ENCODE peak calls at places on chromosomes 13 and 19, in four cellular contexts. P, G, O and D are unnamed samples.

GRCh38 chr13:98033277-98034247 is 80.1 kb downstream of the IPO5 start:
- DNase-seq in P (no peak), G (no peak), O (peak), D (peak)

GRCh38 chr19:33407716-33408115 is 34.2 kb downstream of the CEBPG start:
- DNase-seq in P (no peak), G (no peak), O (no peak), D (no peak)

GRCh38 chr19:55210120-55210493 is 806 bp upstream of the PTPRH start:
- DNase-seq in P (peak), G (no peak), O (peak), D (peak)

GRCh38 chr13:36998624-36999041 is 507 bp downstream of the ALG5 start:
- DNase-seq in P (no peak), G (peak), O (peak), D (peak)

GRCh38 chr13:109700176-109700575 is 86.2 kb downstream of the IRS2 start:
- DNase-seq in P (peak), G (no peak), O (no peak), D (peak)

GRCh38 chr13:71864981-71865857 is 1.8 kb downstream of the DACH1 start:
- DNase-seq in P (no peak), G (no peak), O (no peak), D (peak)

GRCh38 chr19:49447485-49448431 is 3.9 kb downstream of the PIH1D1 start:
- DNase-seq in P (no peak), G (no peak), O (no peak), D (no peak)

GRCh38 chr13:73547239-73547638 is 488.4 kb downstream of the KLF5 start:
- DNase-seq in P (no peak), G (no peak), O (no peak), D (no peak)

GRCh38 chr19:27962260-27962659 is 1250.7 kb downstream of the UQCRFS1 start:
- DNase-seq in P (no peak), G (no peak), O (no peak), D (no peak)
- H3K27ac ChIP-seq in P (no peak), G (no peak), O (no peak), D (no peak)

GRCh38 chr13:78299832-78300623 is 303.3 kb downstream of the POU4F1 start:
- DNase-seq in P (no peak), G (no peak), O (no peak), D (no peak)
- H3K27ac ChIP-seq in P (no peak), G (no peak), O (no peak), D (no peak)

DNA sequence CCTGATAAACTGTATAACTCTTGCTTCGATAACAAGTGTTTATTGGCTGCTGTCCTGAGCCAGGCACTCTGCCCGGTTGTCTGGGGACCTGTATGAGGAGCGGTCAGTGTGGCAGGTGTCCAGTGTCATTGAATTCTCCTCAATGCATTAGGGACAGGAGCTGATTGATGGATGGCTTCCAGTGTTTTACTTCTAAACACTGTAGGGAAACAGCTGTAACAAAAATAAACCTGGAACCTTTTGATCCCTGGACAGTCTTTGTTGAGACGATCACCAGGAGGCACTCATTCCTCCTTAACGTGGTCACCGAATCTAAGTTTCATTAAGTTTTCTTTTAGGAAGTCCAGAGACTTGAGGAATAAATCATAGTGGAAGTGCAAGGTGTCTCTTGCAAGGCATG is 17.9 kb downstream of the UBAC2 start:
- DNase-seq in P (peak), G (no peak), O (no peak), D (no peak)
- H3K27ac ChIP-seq in P (no peak), G (peak), O (no peak), D (peak)

GRCh38 chr13:76758257-76758656 is 127.9 kb downstream of the KCTD12 start:
- DNase-seq in P (no peak), G (no peak), O (no peak), D (no peak)
- H3K27ac ChIP-seq in P (no peak), G (no peak), O (no peak), D (no peak)

GRCh38 chr19:8366121-8366581 is 2.2 kb downstream of the ANGPTL4 start:
- DNase-seq in P (no peak), G (no peak), O (no peak), D (no peak)
- H3K27ac ChIP-seq in P (peak), G (no peak), O (no peak), D (peak)

GRCh38 chr13:30257433-30258099 is 49.8 kb downstream of the KATNAL1 start:
- DNase-seq in P (no peak), G (no peak), O (no peak), D (no peak)
- H3K27ac ChIP-seq in P (no peak), G (no peak), O (no peak), D (no peak)

DNA sequence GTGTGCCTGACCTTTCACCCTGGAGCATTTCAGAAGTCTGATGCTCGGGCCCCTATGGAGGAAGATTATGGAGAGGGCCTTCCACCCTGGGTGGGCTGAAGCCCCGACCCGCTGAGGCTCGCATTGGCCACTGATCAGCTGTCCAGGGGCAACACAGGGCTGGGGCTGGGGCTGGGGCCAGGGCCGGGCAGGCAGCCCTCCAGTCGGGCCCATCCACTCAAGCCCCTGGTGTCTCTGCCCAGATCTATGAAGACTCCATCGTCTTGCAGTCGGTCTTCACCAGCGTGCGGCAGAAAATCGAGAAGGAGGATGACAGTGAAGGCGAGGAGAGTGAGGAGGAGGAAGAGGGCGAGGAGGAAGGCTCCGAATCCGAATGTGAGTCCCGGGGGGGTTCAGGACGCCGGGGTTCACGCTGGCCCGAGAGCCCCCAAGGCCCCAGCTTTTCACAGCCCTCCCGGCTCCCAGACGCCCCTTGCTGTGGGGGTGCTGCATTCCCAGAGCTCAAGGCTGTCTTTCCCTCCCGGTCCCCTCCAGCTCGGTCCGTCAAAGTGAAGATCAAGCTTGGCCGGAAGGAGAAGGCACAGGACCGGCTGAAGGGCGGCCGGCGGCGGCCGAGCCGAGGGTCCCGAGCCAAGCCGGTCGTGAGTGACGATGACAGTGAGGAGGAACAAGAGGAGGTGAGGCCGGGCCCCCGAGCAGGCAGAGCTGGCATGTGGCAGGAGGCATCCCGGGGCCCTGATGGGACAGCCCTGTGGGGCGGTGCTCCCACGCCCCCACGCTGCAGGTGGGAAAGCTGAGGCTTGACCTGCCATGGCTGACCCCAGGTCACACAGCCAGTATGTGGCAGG is 29.5 kb upstream of the LDLR start:
- DNase-seq in P (no peak), G (no peak), O (no peak), D (no peak)
- H3K27ac ChIP-seq in P (no peak), G (no peak), O (no peak), D (no peak)

DNA sequence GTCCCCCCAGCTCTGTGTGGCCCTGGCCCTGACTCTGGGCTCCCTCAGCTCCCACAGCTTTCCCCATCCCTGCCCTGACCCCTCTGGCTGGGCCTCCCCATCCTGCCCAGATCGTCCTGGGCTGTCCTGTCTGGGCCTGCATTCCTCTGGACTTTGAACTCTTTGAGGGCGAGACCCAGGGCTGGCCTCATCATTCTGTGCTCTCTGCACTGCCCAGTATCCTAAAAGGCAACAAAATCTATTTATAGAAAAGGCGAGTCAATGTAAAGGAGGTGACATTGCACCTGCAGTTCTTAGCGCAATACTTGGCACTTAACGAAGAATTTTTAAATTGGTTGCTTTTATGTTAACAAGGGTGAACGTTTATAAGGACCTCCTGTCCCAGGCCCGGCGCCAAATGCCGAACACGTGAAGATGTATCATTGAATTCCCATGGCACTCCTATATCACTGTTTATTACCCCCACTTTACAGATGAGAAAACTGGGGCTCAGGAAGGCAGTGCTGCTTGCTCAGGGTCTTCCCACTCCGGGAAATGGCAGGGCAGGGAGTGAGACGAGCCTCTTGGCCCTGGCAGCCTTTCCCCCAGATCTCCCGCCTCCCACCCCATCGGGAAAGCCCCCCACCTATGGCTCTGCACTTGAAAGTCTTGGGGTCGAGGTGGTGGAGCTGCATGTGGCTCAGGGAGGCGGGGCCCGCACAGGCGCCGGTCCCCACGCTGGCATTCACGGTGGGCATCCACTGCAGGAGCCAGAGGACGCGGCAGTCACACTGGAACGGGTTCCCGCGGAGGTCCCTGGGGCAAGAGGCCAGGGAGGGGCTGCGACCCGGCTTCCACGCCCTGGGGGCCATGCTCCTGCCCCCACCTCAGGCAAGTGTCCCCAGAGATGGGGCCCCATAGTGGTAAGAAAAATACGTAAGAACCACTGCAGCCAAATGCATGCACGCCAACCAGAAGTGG is 3.8 kb downstream of the LGI4 start:
- DNase-seq in P (no peak), G (no peak), O (no peak), D (no peak)
- H3K27ac ChIP-seq in P (no peak), G (no peak), O (no peak), D (no peak)